ENCODE peak calls at places on chromosome 12, in five cellular contexts. D is A549, Q is K562, I is HepG2, A is HCT116. U is an unnamed sample.

GRCh38 chr12:47360771-47361388 is 281.1 kb upstream of the AMIGO2 start:
- DNase-seq in D (no peak), Q (peak), I (no peak), A (no peak), U (peak)

GRCh38 chr12:90908465-90908864 is 46.5 kb downstream of the CCER1 start:
- DNase-seq in D (peak), Q (no peak), I (no peak), A (no peak), U (no peak)

GRCh38 chr12:1185460-1186182 is 194.6 kb downstream of the ERC1 start:
- DNase-seq in D (no peak), Q (no peak), I (no peak), A (no peak), U (no peak)

GRCh38 chr12:62724947-62725447 is 210.0 kb downstream of the PPM1H start:
- DNase-seq in D (peak), Q (peak), I (peak), A (peak), U (peak)

GRCh38 chr12:108642269-108642870 is 8.7 kb upstream of the SELPLG start:
- DNase-seq in D (no peak), Q (no peak), I (no peak), A (no peak), U (no peak)

GRCh38 chr12:113048716-113049127 is 7.8 kb upstream of the DTX1 start:
- DNase-seq in D (peak), Q (peak), I (peak), A (peak), U (peak)

GRCh38 chr12:96193725-96194571 is at the start of gene ELK3:
- DNase-seq in D (peak), Q (peak), I (peak), A (no peak), U (peak)

GRCh38 chr12:20946732-20947131 is 136.2 kb downstream of the SLCO1B3 start:
- DNase-seq in D (peak), Q (peak), I (peak), A (peak), U (peak)

GRCh38 chr12:115002434-115002833 is 318.5 kb upstream of the TBX3 start:
- DNase-seq in D (no peak), Q (no peak), I (no peak), A (no peak), U (no peak)

GRCh38 chr12:65945457-65945856 is 121.2 kb downstream of the HMGA2 start:
- DNase-seq in D (no peak), Q (no peak), I (no peak), A (no peak), U (no peak)

GRCh38 chr12:18383203-18383602 is 121.9 kb downstream of the PIK3C2G start:
- DNase-seq in D (peak), Q (no peak), I (peak), A (no peak), U (no peak)

GRCh38 chr12:127238061-127238460 is 1028.9 kb upstream of the TMEM132C start:
- DNase-seq in D (no peak), Q (no peak), I (no peak), A (no peak), U (no peak)

GRCh38 chr12:67999244-67999643 is 10.0 kb downstream of the IFNG-AS1 start:
- DNase-seq in D (no peak), Q (no peak), I (no peak), A (no peak), U (no peak)

GRCh38 chr12:15188136-15188535 is 33.1 kb downstream of the RERG start:
- DNase-seq in D (no peak), Q (no peak), I (no peak), A (no peak), U (no peak)

GRCh38 chr12:52204095-52204930 is 12.5 kb upstream of the KRT80 start:
- DNase-seq in D (no peak), Q (no peak), I (no peak), A (no peak), U (peak)

GRCh38 chr12:52205584-52206308 is 13.9 kb upstream of the KRT80 start:
- DNase-seq in D (no peak), Q (no peak), I (no peak), A (no peak), U (peak)

GRCh38 chr12:52206309-52207040 is 14.7 kb upstream of the KRT80 start:
- DNase-seq in D (no peak), Q (no peak), I (no peak), A (no peak), U (no peak)

GRCh38 chr12:52203126-52203921 is 11.5 kb upstream of the KRT80 start:
- DNase-seq in D (peak), Q (no peak), I (peak), A (peak), U (peak)

GRCh38 chr12:52204931-52205505 is 13.2 kb upstream of the KRT80 start:
- DNase-seq in D (no peak), Q (no peak), I (no peak), A (no peak), U (no peak)
- TF ChIP-seq MAX in D (no peak), Q (no peak), I (no peak), A (no peak), U (no peak)

DNA sequence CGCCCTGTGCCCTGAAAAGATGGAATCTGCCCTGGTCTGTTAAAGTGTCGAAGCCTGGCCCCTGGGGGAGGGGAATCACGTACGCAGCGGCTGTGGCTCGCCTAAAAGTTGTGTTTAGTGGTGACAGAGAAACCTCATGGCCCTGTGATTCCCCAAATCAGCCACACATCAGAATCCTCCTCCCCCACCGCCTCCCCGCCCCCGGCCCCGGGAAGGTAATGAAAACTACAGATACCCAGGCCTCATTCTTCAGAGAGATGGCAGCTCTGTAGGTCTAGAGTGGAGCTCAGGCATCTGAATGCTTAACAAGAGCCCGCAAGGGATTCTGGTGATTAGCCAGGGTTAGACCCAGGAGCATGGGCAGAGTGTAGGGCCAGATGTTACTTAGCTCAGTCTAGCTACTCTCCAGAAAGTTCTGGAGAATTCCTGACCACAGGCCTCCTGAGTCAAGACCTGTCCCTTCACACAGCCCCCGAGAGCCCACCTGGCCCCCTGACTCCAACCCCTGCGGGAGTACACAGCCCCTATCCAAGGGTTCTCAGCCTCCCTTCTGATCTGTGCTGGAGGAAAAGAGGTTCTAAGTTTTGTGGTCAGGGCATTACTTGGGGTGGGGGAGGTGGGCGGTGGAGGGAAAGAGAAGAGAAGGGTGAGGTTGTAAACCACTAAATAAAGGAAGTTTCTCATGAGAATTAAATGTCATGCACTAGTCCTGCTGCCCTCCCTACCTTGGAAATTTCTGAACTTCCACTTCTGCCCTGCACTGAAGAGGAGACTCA is 114.8 kb downstream of the PLXNC1 start:
- DNase-seq in D (no peak), Q (no peak), I (no peak), A (no peak), U (peak)
- TF ChIP-seq MAX in D (no peak), Q (no peak), I (no peak), A (no peak), U (peak)

GRCh38 chr12:131754184-131754583 is 43.3 kb downstream of the SFSWAP start:
- DNase-seq in D (no peak), Q (no peak), I (no peak), A (no peak), U (no peak)

GRCh38 chr12:131753757-131754156 is 42.9 kb downstream of the SFSWAP start:
- DNase-seq in D (no peak), Q (no peak), I (no peak), A (no peak), U (no peak)

GRCh38 chr12:131756441-131756840 is 45.6 kb downstream of the SFSWAP start:
- DNase-seq in D (no peak), Q (no peak), I (no peak), A (no peak), U (no peak)

GRCh38 chr12:131757111-131757510 is 46.2 kb downstream of the SFSWAP start:
- DNase-seq in D (no peak), Q (no peak), I (no peak), A (no peak), U (no peak)

GRCh38 chr12:131755305-131756113 is 44.6 kb downstream of the SFSWAP start:
- DNase-seq in D (peak), Q (peak), I (peak), A (peak), U (peak)
- TF ChIP-seq MAX in D (no peak), Q (no peak), I (no peak), A (no peak), U (no peak)

DNA sequence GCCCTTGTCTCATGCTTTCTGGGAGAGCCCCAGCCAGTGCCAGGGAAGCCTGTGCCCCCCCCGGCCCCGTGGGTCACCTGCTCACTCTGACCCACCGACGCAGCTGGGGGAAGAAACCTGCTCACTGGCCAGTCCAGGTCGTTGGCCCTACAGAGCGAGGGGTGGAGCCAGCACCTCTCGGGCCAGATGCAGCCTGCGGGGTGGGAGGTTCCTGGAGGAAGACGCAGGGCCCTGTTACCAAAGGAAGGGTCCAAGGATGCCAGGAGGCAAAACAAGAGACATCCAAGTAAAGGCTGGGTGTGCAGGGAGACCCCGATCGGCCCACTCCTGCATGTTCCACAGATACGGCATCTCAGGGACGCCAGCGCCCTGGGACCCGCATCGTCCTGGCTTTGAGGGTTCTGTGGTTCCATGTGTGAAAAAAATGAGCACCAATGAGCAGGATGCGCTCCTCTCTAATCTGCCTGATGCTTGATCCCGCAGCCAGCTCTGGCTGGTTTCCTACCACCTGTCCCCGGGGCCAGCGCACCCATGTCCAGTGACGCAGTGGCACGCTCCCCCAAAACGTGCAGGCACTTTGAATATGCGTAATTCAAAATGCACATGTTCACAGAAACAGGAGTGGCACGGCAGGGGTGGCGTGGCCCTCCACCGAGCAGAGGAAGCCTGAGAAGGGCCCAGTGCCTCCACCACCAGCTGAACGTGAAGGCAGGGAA is 66.0 kb upstream of the GALNT9 start:
- DNase-seq in D (no peak), Q (no peak), I (no peak), A (no peak), U (no peak)
- TF ChIP-seq MAX in D (no peak), Q (no peak), I (no peak), A (no peak), U (no peak)

DNA sequence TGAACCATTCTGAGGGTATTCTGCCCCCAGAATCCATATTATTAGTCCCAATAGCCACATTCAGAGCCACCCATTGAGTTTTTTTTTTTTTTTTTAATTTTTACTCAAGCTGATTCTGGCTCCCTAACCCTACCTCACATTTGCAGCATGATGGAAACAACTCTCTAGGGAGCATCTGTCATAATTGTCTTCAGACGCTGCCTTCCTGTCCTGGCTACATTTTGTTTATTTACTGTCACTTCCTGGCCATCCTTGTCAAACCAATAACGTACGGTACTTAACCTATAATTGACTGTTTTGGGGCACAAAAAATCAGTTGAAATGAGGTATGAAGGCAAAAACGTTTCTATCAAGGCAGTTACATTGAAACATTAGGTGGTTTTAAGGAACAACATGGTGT is 2.1 kb downstream of the GLIPR1 start:
- DNase-seq in D (no peak), Q (no peak), I (no peak), A (no peak), U (peak)
- TF ChIP-seq MAX in D (no peak), Q (no peak), I (no peak), A (no peak), U (no peak)

DNA sequence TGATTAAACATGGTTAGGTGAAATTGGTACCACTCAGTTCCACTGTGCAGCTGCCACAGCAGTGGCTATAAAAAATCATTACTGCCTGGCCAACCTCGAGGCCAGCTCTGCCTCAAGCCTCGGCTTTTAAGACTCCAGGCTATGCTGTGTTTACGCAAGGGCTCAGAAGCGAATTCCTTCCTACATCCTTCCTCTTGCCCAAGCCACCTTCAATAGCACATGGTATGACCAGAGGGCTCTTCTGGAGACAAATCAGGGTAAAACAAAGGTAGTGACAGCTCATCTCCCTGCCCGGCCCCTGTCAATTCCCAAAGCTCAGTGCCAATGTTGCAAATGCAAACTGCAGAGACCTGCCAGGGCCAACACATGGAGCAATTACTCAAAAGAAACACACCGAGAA is 31.9 kb downstream of the NUAK1 start:
- DNase-seq in D (peak), Q (no peak), I (no peak), A (no peak), U (peak)
- TF ChIP-seq MAX in D (peak), Q (no peak), I (no peak), A (no peak), U (peak)

GRCh38 chr12:92431146-92431545 is 271.6 kb upstream of the PLEKHG7 start:
- DNase-seq in D (no peak), Q (peak), I (no peak), A (no peak), U (peak)
- TF ChIP-seq MAX in D (no peak), Q (no peak), I (no peak), A (no peak), U (peak)

U was measured in NB4.